ENCODE peak calls at places on chromosomes 1 and 21, in four cellular contexts. One of them, this sample, is unnamed.
A peak's percentile ranks its signal among the peaks of the same experiment; 100 is the strongest.

GRCh38 chr1:25744140-25744581 is 55.8 kb upstream of the SELENON start:
- DNase-seq in HepG2: no peak
- DNase-seq in WTC11: peak; percentile 61
- DNase-seq in K562: peak; percentile 27
- DNase-seq in this sample: no peak

GRCh38 chr1:15213333-15213732 is 33.7 kb upstream of the FHAD1 start:
- DNase-seq in K562: no peak
- DNase-seq in WTC11: no peak
- DNase-seq in HepG2: no peak
- DNase-seq in this sample: no peak

GRCh38 chr1:24216254-24216653 is 29.2 kb upstream of the IFNLR1 start:
- DNase-seq in WTC11: no peak
- DNase-seq in HepG2: no peak
- DNase-seq in K562: no peak
- DNase-seq in this sample: no peak

GRCh38 chr1:175618559-175618958 is 124.8 kb downstream of the TNR start:
- DNase-seq in K562: no peak
- DNase-seq in WTC11: no peak
- DNase-seq in HepG2: no peak
- DNase-seq in this sample: no peak

GRCh38 chr1:2969870-2970291 is 51.4 kb upstream of the ACTRT2 start:
- DNase-seq in WTC11: no peak
- DNase-seq in HepG2: no peak
- DNase-seq in K562: no peak
- DNase-seq in this sample: no peak

GRCh38 chr1:90807329-90807728 is 90.2 kb upstream of the BARHL2 start:
- DNase-seq in WTC11: no peak
- DNase-seq in HepG2: no peak
- DNase-seq in K562: no peak
- DNase-seq in this sample: no peak

GRCh38 chr1:64050601-64051000 is 152.8 kb upstream of the UBE2U start:
- DNase-seq in HepG2: no peak
- DNase-seq in WTC11: no peak
- DNase-seq in K562: no peak
- DNase-seq in this sample: no peak

GRCh38 chr1:246482780-246483179 is 24.3 kb downstream of the SMYD3 start:
- DNase-seq in HepG2: no peak
- DNase-seq in K562: no peak
- DNase-seq in WTC11: no peak
- DNase-seq in this sample: no peak

GRCh38 chr1:202860744-202861419 is 28.1 kb downstream of the RABIF start:
- DNase-seq in WTC11: peak; percentile 84
- DNase-seq in HepG2: peak; percentile 83
- DNase-seq in K562: peak; percentile 64
- DNase-seq in this sample: no peak

GRCh38 chr21:39680216-39680615 is 64.8 kb upstream of the IGSF5 start:
- DNase-seq in WTC11: no peak
- DNase-seq in K562: no peak
- DNase-seq in HepG2: no peak
- DNase-seq in this sample: no peak

GRCh38 chr1:245375789-245376188 is 221.0 kb downstream of the KIF26B start:
- DNase-seq in HepG2: no peak
- DNase-seq in K562: no peak
- DNase-seq in WTC11: no peak
- DNase-seq in this sample: no peak

GRCh38 chr1:40064797-40065492 is 24.4 kb downstream of the CAP1 start:
- DNase-seq in WTC11: no peak
- DNase-seq in HepG2: no peak
- DNase-seq in K562: no peak
- DNase-seq in this sample: peak; percentile 55

GRCh38 chr1:1298861-1299685 is 8.7 kb downstream of the ACAP3 start:
- DNase-seq in HepG2: no peak
- DNase-seq in K562: peak; percentile 41
- DNase-seq in WTC11: peak; percentile 86
- DNase-seq in this sample: no peak

GRCh38 chr1:156496211-156496761 is 4.3 kb downstream of the MEF2D start:
- DNase-seq in WTC11: no peak
- DNase-seq in K562: no peak
- DNase-seq in HepG2: no peak
- DNase-seq in this sample: no peak

GRCh38 chr1:89670168-89670567 is 37.2 kb downstream of the LRRC8C start:
- DNase-seq in WTC11: no peak
- DNase-seq in HepG2: no peak
- DNase-seq in K562: no peak
- DNase-seq in this sample: peak; percentile 94

GRCh38 chr1:35080171-35080854 is 1.1 kb downstream of the ZMYM1 start:
- DNase-seq in HepG2: no peak
- DNase-seq in K562: peak; percentile 28
- DNase-seq in WTC11: no peak
- DNase-seq in this sample: no peak

GRCh38 chr1:167744901-167745300 is 23.1 kb downstream of the MPZL1 start:
- DNase-seq in WTC11: no peak
- DNase-seq in K562: no peak
- DNase-seq in HepG2: no peak
- DNase-seq in this sample: no peak

GRCh38 chr21:45277101-45278045 is 10.3 kb downstream of the POFUT2 start:
- DNase-seq in HepG2: no peak
- DNase-seq in K562: no peak
- DNase-seq in WTC11: peak; percentile 6
- DNase-seq in this sample: no peak

GRCh38 chr21:38903578-38904193 is 98.0 kb downstream of the ETS2 start:
- DNase-seq in WTC11: no peak
- DNase-seq in K562: no peak
- DNase-seq in HepG2: no peak
- DNase-seq in this sample: no peak

GRCh38 chr1:85274969-85275453 is 1.4 kb downstream of the BCL10 start:
- DNase-seq in HepG2: peak; percentile 29
- DNase-seq in K562: peak; percentile 32
- DNase-seq in WTC11: no peak
- DNase-seq in this sample: no peak

GRCh38 chr1:27536767-27537166 is 46.8 kb upstream of the WASF2 start:
- DNase-seq in HepG2: no peak
- DNase-seq in WTC11: peak; percentile 59
- DNase-seq in K562: no peak
- DNase-seq in this sample: no peak

GRCh38 chr1:197921235-197922069 is 4.3 kb downstream of the LHX9 start:
- DNase-seq in K562: no peak
- DNase-seq in HepG2: no peak
- DNase-seq in WTC11: peak; percentile 53
- DNase-seq in this sample: no peak

GRCh38 chr1:111690306-111690617 is 48.9 kb downstream of the INKA2 start:
- DNase-seq in K562: no peak
- DNase-seq in WTC11: no peak
- DNase-seq in HepG2: no peak
- DNase-seq in this sample: no peak

GRCh38 chr1:29638281-29638680 is 402.0 kb downstream of the PTPRU start:
- DNase-seq in HepG2: no peak
- DNase-seq in K562: no peak
- DNase-seq in WTC11: no peak
- DNase-seq in this sample: no peak

GRCh38 chr1:189929501-189930099 is 548.1 kb downstream of the BRINP3 start:
- DNase-seq in K562: no peak
- DNase-seq in WTC11: no peak
- DNase-seq in HepG2: no peak
- DNase-seq in this sample: no peak

GRCh38 chr1:171468120-171468790 is 17.1 kb upstream of the PRRC2C start:
- DNase-seq in K562: no peak
- DNase-seq in WTC11: no peak
- DNase-seq in HepG2: no peak
- DNase-seq in this sample: no peak

GRCh38 chr1:46806196-46807020 is 7.6 kb downstream of the CYP4B1 start:
- DNase-seq in K562: no peak
- DNase-seq in WTC11: no peak
- DNase-seq in HepG2: no peak
- DNase-seq in this sample: no peak

GRCh38 chr1:152487871-152488270 is 22.7 kb upstream of the LCE5A start:
- DNase-seq in K562: no peak
- DNase-seq in WTC11: no peak
- DNase-seq in HepG2: no peak
- DNase-seq in this sample: no peak

GRCh38 chr1:186765446-186765845 is 63.3 kb upstream of the PLA2G4A start:
- DNase-seq in HepG2: no peak
- DNase-seq in K562: no peak
- DNase-seq in WTC11: no peak
- DNase-seq in this sample: no peak

GRCh38 chr1:21946836-21947587 is 9.9 kb upstream of the HSPG2 start:
- DNase-seq in HepG2: peak; percentile 72
- DNase-seq in WTC11: no peak
- DNase-seq in K562: no peak
- DNase-seq in this sample: no peak
- TF ChIP-seq CBFB in HepG2: no peak
- TF ChIP-seq CBFB in WTC11: no peak
- TF ChIP-seq CBFB in K562: no peak
- TF ChIP-seq CBFB in this sample: no peak

GRCh38 chr1:14055442-14056225 is 355.6 kb downstream of the PRDM2 start:
- DNase-seq in K562: no peak
- DNase-seq in WTC11: no peak
- DNase-seq in HepG2: no peak
- DNase-seq in this sample: no peak

GRCh38 chr1:14049965-14050364 is 350.0 kb downstream of the PRDM2 start:
- DNase-seq in HepG2: no peak
- DNase-seq in WTC11: no peak
- DNase-seq in K562: no peak
- DNase-seq in this sample: no peak
- TF ChIP-seq CBFB in HepG2: no peak
- TF ChIP-seq CBFB in WTC11: no peak
- TF ChIP-seq CBFB in K562: no peak
- TF ChIP-seq CBFB in this sample: no peak

DNA sequence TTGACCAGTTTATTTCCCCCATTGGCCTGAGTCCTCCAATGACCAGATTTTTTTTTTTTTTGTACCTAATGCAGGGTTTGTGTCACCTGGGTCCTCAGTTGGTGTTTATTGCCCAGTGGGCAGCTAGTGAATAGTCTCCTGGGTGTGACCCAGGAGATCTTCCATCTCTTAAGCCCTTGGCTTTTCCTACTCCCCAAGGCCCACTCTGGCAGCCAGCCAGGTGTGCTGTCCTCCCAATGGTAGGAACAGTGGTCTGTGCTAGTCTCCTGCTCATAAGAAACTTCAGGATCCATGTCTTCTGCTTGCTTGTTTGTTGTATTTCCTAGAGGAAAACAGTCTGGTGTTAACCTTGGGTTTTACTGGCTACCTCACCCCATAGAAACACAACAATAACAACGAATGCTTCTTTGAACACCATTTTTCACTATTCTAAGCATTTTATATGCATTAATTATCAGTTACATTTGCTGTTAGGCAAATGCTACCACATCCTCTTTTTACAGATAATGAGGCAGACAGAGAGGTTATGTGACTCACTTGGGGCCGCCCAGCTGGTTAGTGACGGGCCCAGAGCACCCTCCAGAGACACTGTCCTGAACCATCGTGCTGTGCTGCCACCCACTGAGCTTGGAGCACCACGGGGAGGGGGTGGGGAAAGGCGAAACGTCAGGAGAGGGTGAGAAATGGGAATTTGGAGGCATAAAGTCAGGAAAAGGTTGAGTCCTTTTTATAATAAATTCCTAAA is 107.5 kb downstream of the HIVEP3 start:
- DNase-seq in HepG2: no peak
- DNase-seq in WTC11: no peak
- DNase-seq in K562: no peak
- DNase-seq in this sample: no peak
- TF ChIP-seq CBFB in HepG2: no peak
- TF ChIP-seq CBFB in WTC11: no peak
- TF ChIP-seq CBFB in K562: no peak
- TF ChIP-seq CBFB in this sample: no peak

GRCh38 chr21:36205962-36206361 is 49.3 kb downstream of the DOP1B start:
- DNase-seq in WTC11: no peak
- DNase-seq in HepG2: no peak
- DNase-seq in K562: no peak
- DNase-seq in this sample: no peak

GRCh38 chr21:36208326-36209013 is 51.8 kb downstream of the DOP1B start:
- DNase-seq in HepG2: no peak
- DNase-seq in WTC11: no peak
- DNase-seq in K562: no peak
- DNase-seq in this sample: no peak

GRCh38 chr21:36209626-36210171 is 53.1 kb downstream of the DOP1B start:
- DNase-seq in HepG2: peak; percentile 71
- DNase-seq in WTC11: peak; percentile 68
- DNase-seq in K562: peak; percentile 72
- DNase-seq in this sample: no peak

GRCh38 chr21:36204980-36205379 is 48.4 kb downstream of the DOP1B start:
- DNase-seq in HepG2: no peak
- DNase-seq in K562: no peak
- DNase-seq in WTC11: no peak
- DNase-seq in this sample: no peak

GRCh38 chr21:36207577-36208320 is 51.1 kb downstream of the DOP1B start:
- DNase-seq in K562: no peak
- DNase-seq in WTC11: no peak
- DNase-seq in HepG2: no peak
- DNase-seq in this sample: no peak
- TF ChIP-seq CBFB in K562: no peak
- TF ChIP-seq CBFB in WTC11: no peak
- TF ChIP-seq CBFB in HepG2: no peak
- TF ChIP-seq CBFB in this sample: no peak

GRCh38 chr1:195745170-195746009 is 862.9 kb downstream of the KCNT2 start:
- DNase-seq in K562: no peak
- DNase-seq in WTC11: no peak
- DNase-seq in HepG2: no peak
- DNase-seq in this sample: no peak
- TF ChIP-seq CBFB in K562: no peak
- TF ChIP-seq CBFB in WTC11: no peak
- TF ChIP-seq CBFB in HepG2: no peak
- TF ChIP-seq CBFB in this sample: no peak

GRCh38 chr1:41399148-41399795 is 38.0 kb downstream of the FOXO6 start:
- DNase-seq in HepG2: no peak
- DNase-seq in K562: no peak
- DNase-seq in WTC11: no peak
- DNase-seq in this sample: no peak
- TF ChIP-seq CBFB in HepG2: no peak
- TF ChIP-seq CBFB in K562: no peak
- TF ChIP-seq CBFB in WTC11: no peak
- TF ChIP-seq CBFB in this sample: no peak

GRCh38 chr1:113858982-113859381 is 12.5 kb downstream of the PTPN22 start:
- DNase-seq in K562: no peak
- DNase-seq in HepG2: no peak
- DNase-seq in WTC11: no peak
- DNase-seq in this sample: no peak

GRCh38 chr1:113861641-113862040 is 9.9 kb downstream of the PTPN22 start:
- DNase-seq in K562: no peak
- DNase-seq in WTC11: no peak
- DNase-seq in HepG2: no peak
- DNase-seq in this sample: no peak

GRCh38 chr1:113858418-113858817 is 13.1 kb downstream of the PTPN22 start:
- DNase-seq in WTC11: no peak
- DNase-seq in HepG2: no peak
- DNase-seq in K562: no peak
- DNase-seq in this sample: no peak

GRCh38 chr1:113859478-113860175 is 11.9 kb downstream of the PTPN22 start:
- DNase-seq in WTC11: no peak
- DNase-seq in K562: peak; percentile 57
- DNase-seq in HepG2: no peak
- DNase-seq in this sample: peak; percentile 87

GRCh38 chr1:113860891-113861290 is 10.6 kb downstream of the PTPN22 start:
- DNase-seq in HepG2: no peak
- DNase-seq in WTC11: no peak
- DNase-seq in K562: no peak
- DNase-seq in this sample: no peak
- TF ChIP-seq CBFB in HepG2: no peak
- TF ChIP-seq CBFB in WTC11: no peak
- TF ChIP-seq CBFB in K562: no peak
- TF ChIP-seq CBFB in this sample: no peak

GRCh38 chr1:81650741-81651140 is 150.0 kb upstream of the ADGRL2 start:
- DNase-seq in K562: no peak
- DNase-seq in HepG2: no peak
- DNase-seq in WTC11: no peak
- DNase-seq in this sample: no peak
- TF ChIP-seq CBFB in K562: no peak
- TF ChIP-seq CBFB in HepG2: no peak
- TF ChIP-seq CBFB in WTC11: no peak
- TF ChIP-seq CBFB in this sample: no peak

This sample was measured in GM12878.